ENCODE peak calls at places on chromosome 22, in six cellular contexts. L, J, Y, B, F and W are unnamed samples.

GRCh38 chr22:34998921-34999320 is 67.0 kb upstream of the ISX start:
- DNase-seq in L (no peak), J (no peak), Y (no peak), B (no peak), F (no peak), W (no peak)

GRCh38 chr22:49883294-49883640 is 29.6 kb downstream of the ZBED4 start:
- DNase-seq in L (no peak), J (no peak), Y (no peak), B (no peak), F (no peak), W (no peak)

GRCh38 chr22:49638788-49639187 is 188.9 kb downstream of the BRD1 start:
- DNase-seq in L (peak), J (no peak), Y (no peak), B (no peak), F (no peak), W (no peak)

GRCh38 chr22:24066872-24067271 is 55.8 kb downstream of the CABIN1 start:
- DNase-seq in L (no peak), J (no peak), Y (no peak), B (no peak), F (peak), W (no peak)

GRCh38 chr22:27212617-27213177 is 555.3 kb downstream of the MIAT start:
- DNase-seq in L (no peak), J (no peak), Y (no peak), B (no peak), F (peak), W (no peak)

GRCh38 chr22:37848587-37849088 is 581 bp upstream of the EIF3L start:
- DNase-seq in L (peak), J (peak), Y (no peak), B (no peak), F (peak), W (no peak)

GRCh38 chr22:36790648-36791047 is 14.7 kb upstream of the IFT27 start:
- DNase-seq in L (no peak), J (no peak), Y (no peak), B (no peak), F (peak), W (no peak)

GRCh38 chr22:45891021-45891421 is 85.9 kb downstream of the WNT7B start:
- DNase-seq in L (no peak), J (no peak), Y (no peak), B (no peak), F (no peak), W (no peak)

GRCh38 chr22:40348025-40348658 is 1.8 kb downstream of the ADSL start:
- DNase-seq in L (peak), J (peak), Y (no peak), B (no peak), F (peak), W (peak)

GRCh38 chr22:47190276-47190956 is 428.0 kb downstream of the TBC1D22A start:
- DNase-seq in L (no peak), J (no peak), Y (no peak), B (no peak), F (no peak), W (no peak)

GRCh38 chr22:26624788-26625187 is 3.0 kb downstream of the CRYBA4 start:
- DNase-seq in L (no peak), J (no peak), Y (no peak), B (no peak), F (no peak), W (no peak)

GRCh38 chr22:45927059-45927458 is 49.9 kb downstream of the WNT7B start:
- DNase-seq in L (no peak), J (no peak), Y (no peak), B (no peak), F (no peak), W (no peak)

GRCh38 chr22:26461188-26461810 is 22.3 kb downstream of the HPS4 start:
- DNase-seq in L (peak), J (peak), Y (no peak), B (peak), F (peak), W (peak)

GRCh38 chr22:50245214-50246072 is 620 bp upstream of the TUBGCP6 start:
- DNase-seq in L (no peak), J (peak), Y (no peak), B (no peak), F (no peak), W (no peak)

GRCh38 chr22:49014227-49015201 is 813.2 kb downstream of the BRD1 start:
- DNase-seq in L (no peak), J (peak), Y (no peak), B (no peak), F (no peak), W (no peak)

GRCh38 chr22:41762980-41763779 is 37.3 kb upstream of the CCDC134 start:
- DNase-seq in L (peak), J (no peak), Y (no peak), B (peak), F (peak), W (peak)
- TF ChIP-seq GABPA in L (no peak), J (no peak), Y (no peak), B (no peak), F (no peak), W (no peak)

GRCh38 chr22:30253205-30253852 is 6.8 kb upstream of the LIF start:
- DNase-seq in L (no peak), J (peak), Y (no peak), B (no peak), F (no peak), W (no peak)
- TF ChIP-seq GABPA in L (no peak), J (no peak), Y (no peak), B (no peak), F (no peak), W (no peak)

DNA sequence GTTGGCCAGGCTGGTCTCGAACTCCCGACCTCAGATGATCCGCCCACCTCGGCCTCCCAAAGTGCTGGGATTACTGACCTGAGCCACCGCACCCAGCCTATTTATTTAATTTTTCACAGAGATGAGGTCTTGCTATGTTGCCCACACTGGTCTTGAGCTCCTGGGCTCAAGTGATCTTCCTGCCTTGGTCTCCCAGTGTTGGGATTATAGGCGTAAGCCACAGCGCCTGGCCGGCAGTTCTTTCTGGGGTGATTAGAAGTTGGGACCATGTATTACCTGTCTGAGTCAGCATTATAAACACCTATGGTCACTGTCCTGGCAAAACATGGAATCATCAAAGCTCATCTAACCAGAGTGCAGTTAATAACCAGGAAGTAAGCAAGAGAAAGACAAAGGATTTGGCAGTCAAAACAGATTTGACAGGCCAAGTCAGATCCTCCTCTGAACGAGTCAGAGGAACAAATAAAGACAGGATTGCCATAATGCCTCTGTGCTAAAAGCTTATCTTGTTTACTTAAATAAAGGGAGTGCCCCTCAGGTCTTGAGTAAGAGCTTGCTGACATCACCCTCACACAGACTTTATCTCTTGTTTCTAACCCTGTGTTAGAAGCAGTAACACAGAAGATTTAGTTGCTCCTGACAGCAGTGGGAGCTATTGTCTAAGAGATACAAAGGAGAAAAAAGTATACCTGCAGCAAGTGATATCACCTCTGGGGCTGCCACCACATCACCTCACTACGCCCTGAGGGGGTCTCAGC is 3.7 kb downstream of the SERPIND1 start:
- DNase-seq in L (peak), J (no peak), Y (no peak), B (no peak), F (peak), W (no peak)
- TF ChIP-seq GABPA in L (no peak), J (no peak), Y (no peak), B (no peak), F (no peak), W (no peak)

GRCh38 chr22:42814215-42814614 is 42.9 kb downstream of the ARFGAP3 start:
- DNase-seq in L (peak), J (no peak), Y (peak), B (no peak), F (no peak), W (no peak)
- TF ChIP-seq GABPA in L (no peak), J (no peak), Y (no peak), B (no peak), F (no peak), W (no peak)

GRCh38 chr22:39275814-39276443 is 31.1 kb upstream of the PDGFB start:
- DNase-seq in L (no peak), J (no peak), Y (no peak), B (no peak), F (no peak), W (no peak)

GRCh38 chr22:39277135-39277607 is 32.4 kb upstream of the PDGFB start:
- DNase-seq in L (no peak), J (no peak), Y (no peak), B (no peak), F (no peak), W (peak)

GRCh38 chr22:39276461-39277134 is 31.8 kb upstream of the PDGFB start:
- DNase-seq in L (no peak), J (no peak), Y (no peak), B (no peak), F (no peak), W (no peak)

GRCh38 chr22:39279170-39279850 is 34.5 kb upstream of the PDGFB start:
- DNase-seq in L (no peak), J (no peak), Y (no peak), B (no peak), F (no peak), W (no peak)

GRCh38 chr22:39278040-39278439 is 33.3 kb upstream of the PDGFB start:
- DNase-seq in L (no peak), J (no peak), Y (no peak), B (no peak), F (no peak), W (no peak)
- TF ChIP-seq GABPA in L (no peak), J (no peak), Y (no peak), B (no peak), F (no peak), W (no peak)

GRCh38 chr22:44422742-44423370 is 75.2 kb downstream of the RTL6 start:
- DNase-seq in L (no peak), J (peak), Y (no peak), B (no peak), F (no peak), W (no peak)
- TF ChIP-seq GABPA in L (no peak), J (no peak), Y (no peak), B (no peak), F (no peak), W (no peak)

GRCh38 chr22:31093956-31094622 is 13.0 kb downstream of the SMTN start:
- DNase-seq in L (no peak), J (peak), Y (no peak), B (no peak), F (no peak), W (no peak)
- TF ChIP-seq GABPA in L (no peak), J (no peak), Y (no peak), B (no peak), F (no peak), W (no peak)